ENCODE peak calls at places on chromosomes 11 and 22, in four cellular contexts. Q is central memory CD4-positive, alpha-beta T cell; M is CD4-positive, alpha-beta T cell; V is MM.1S. F is an unnamed sample.

GRCh38 chr11:62104816-62105610 is 18.8 kb upstream of the INCENP start:
- DNase-seq in Q (peak), M (no peak), V (no peak), F (no peak)

GRCh38 chr11:63854696-63855095 is 15.8 kb downstream of the MARK2 start:
- DNase-seq in Q (no peak), M (no peak), V (no peak), F (no peak)

GRCh38 chr11:127656266-127656879 is 655.8 kb upstream of the KIRREL3 start:
- DNase-seq in Q (no peak), M (no peak), V (no peak), F (no peak)

GRCh38 chr11:10603721-10604297 is 35.3 kb upstream of the LYVE1 start:
- DNase-seq in Q (no peak), M (no peak), V (no peak), F (no peak)

GRCh38 chr11:76691655-76692054 is 21.1 kb upstream of the LRRC32 start:
- DNase-seq in Q (no peak), M (no peak), V (no peak), F (no peak)

GRCh38 chr11:129965248-129965647 is 37.4 kb downstream of the PRDM10 start:
- DNase-seq in Q (no peak), M (no peak), V (no peak), F (no peak)

GRCh38 chr11:103659138-103659734 is 377.2 kb upstream of the DDI1 start:
- DNase-seq in Q (no peak), M (no peak), V (no peak), F (peak)

GRCh38 chr22:24142241-24142640 is 39.0 kb upstream of the SUSD2 start:
- DNase-seq in Q (no peak), M (no peak), V (no peak), F (no peak)

GRCh38 chr11:11876458-11876857 is 34.7 kb downstream of the USP47 start:
- DNase-seq in Q (no peak), M (no peak), V (no peak), F (peak)

GRCh38 chr11:121105063-121105480 is 4.0 kb downstream of the TECTA start:
- DNase-seq in Q (no peak), M (no peak), V (no peak), F (no peak)

GRCh38 chr22:27474711-27475547 is 326.6 kb downstream of the MN1 start:
- DNase-seq in Q (no peak), M (no peak), V (no peak), F (no peak)

GRCh38 chr11:57324154-57324885 is 432 bp downstream of the TNKS1BP1 start:
- DNase-seq in Q (no peak), M (no peak), V (no peak), F (peak)

GRCh38 chr11:71305451-71306125 is 53.2 kb upstream of the SHANK2 start:
- DNase-seq in Q (no peak), M (no peak), V (no peak), F (no peak)

GRCh38 chr11:108278546-108278945 is 55.7 kb downstream of the ATM start:
- DNase-seq in Q (no peak), M (no peak), V (no peak), F (no peak)

GRCh38 chr11:126060651-126061220 is 1.9 kb downstream of the CDON start:
- DNase-seq in Q (no peak), M (no peak), V (no peak), F (peak)

GRCh38 chr22:20174785-20175596 is 24.1 kb upstream of the CCDC188 start:
- DNase-seq in Q (no peak), M (no peak), V (no peak), F (no peak)

GRCh38 chr22:40107756-40108437 is 69.8 kb upstream of the TNRC6B start:
- DNase-seq in Q (no peak), M (no peak), V (peak), F (peak)

GRCh38 chr11:57761301-57762234 is at the start of gene CTNND1:
- DNase-seq in Q (no peak), M (no peak), V (no peak), F (no peak)

GRCh38 chr11:70854201-70854600 is 398.2 kb downstream of the SHANK2 start:
- DNase-seq in Q (no peak), M (no peak), V (no peak), F (no peak)

GRCh38 chr22:26576026-26576680 is 13.8 kb downstream of the TPST2 start:
- DNase-seq in Q (no peak), M (no peak), V (no peak), F (no peak)